ENCODE peak calls at places on chromosomes 12 and 14, in five cellular contexts. M is A549, V is adrenal gland, B is mucosa of descending colon, D is GM23248. P is an unnamed sample.

GRCh38 chr14:31263485-31264133 is 56.0 kb upstream of the HECTD1 start:
- DNase-seq in M (peak), V (peak), B (no peak), D (peak), P (peak)

GRCh38 chr14:21382886-21383847 is 652 bp downstream of the SUPT16H start:
- DNase-seq in M (peak), V (peak), B (peak), D (peak), P (peak)

GRCh38 chr14:55518391-55518790 is 61.6 kb upstream of the KTN1 start:
- DNase-seq in M (no peak), V (no peak), B (no peak), D (no peak), P (peak)

GRCh38 chr12:94663077-94663476 is 12.7 kb upstream of the TMCC3 start:
- DNase-seq in M (no peak), V (no peak), B (no peak), D (no peak), P (no peak)

GRCh38 chr12:27032679-27033078 is 10.3 kb downstream of the MED21 start:
- DNase-seq in M (no peak), V (no peak), B (no peak), D (no peak), P (no peak)

GRCh38 chr12:104218935-104219334 is 3.4 kb downstream of the TXNRD1 start:
- DNase-seq in M (no peak), V (no peak), B (no peak), D (peak), P (peak)

GRCh38 chr14:31880935-31881334 is 196.2 kb upstream of the ARHGAP5 start:
- DNase-seq in M (peak), V (no peak), B (no peak), D (peak), P (peak)

GRCh38 chr12:60257063-60257462 is 661.2 kb downstream of the SLC16A7 start:
- DNase-seq in M (peak), V (no peak), B (no peak), D (peak), P (peak)

GRCh38 chr14:85317491-85318021 is 212.4 kb upstream of the FLRT2 start:
- DNase-seq in M (no peak), V (no peak), B (no peak), D (peak), P (peak)

GRCh38 chr12:57717131-57717530 is 21.4 kb downstream of the AGAP2 start:
- DNase-seq in M (no peak), V (no peak), B (no peak), D (no peak), P (no peak)

GRCh38 chr14:34223302-34224150 is 238.5 kb downstream of the SPTSSA start:
- DNase-seq in M (no peak), V (no peak), B (no peak), D (no peak), P (no peak)

GRCh38 chr12:87157791-87158190 is 871.4 kb downstream of the C12orf50 start:
- DNase-seq in M (peak), V (no peak), B (no peak), D (peak), P (peak)

GRCh38 chr14:93703941-93704340 is 84.3 kb downstream of the PRIMA1 start:
- DNase-seq in M (no peak), V (no peak), B (no peak), D (no peak), P (no peak)

GRCh38 chr12:13209279-13210021 is 12.9 kb downstream of the EMP1 start:
- DNase-seq in M (no peak), V (no peak), B (no peak), D (peak), P (no peak)

GRCh38 chr12:13028825-13029570 is 15.2 kb upstream of the FAM234B start:
- DNase-seq in M (no peak), V (no peak), B (no peak), D (no peak), P (no peak)

GRCh38 chr12:72560370-72560769 is 288.2 kb downstream of the TRHDE start:
- DNase-seq in M (no peak), V (no peak), B (no peak), D (no peak), P (no peak)

GRCh38 chr14:68475802-68476201 is 317.1 kb downstream of the ZFP36L1 start:
- DNase-seq in M (no peak), V (no peak), B (no peak), D (no peak), P (no peak)

DNA sequence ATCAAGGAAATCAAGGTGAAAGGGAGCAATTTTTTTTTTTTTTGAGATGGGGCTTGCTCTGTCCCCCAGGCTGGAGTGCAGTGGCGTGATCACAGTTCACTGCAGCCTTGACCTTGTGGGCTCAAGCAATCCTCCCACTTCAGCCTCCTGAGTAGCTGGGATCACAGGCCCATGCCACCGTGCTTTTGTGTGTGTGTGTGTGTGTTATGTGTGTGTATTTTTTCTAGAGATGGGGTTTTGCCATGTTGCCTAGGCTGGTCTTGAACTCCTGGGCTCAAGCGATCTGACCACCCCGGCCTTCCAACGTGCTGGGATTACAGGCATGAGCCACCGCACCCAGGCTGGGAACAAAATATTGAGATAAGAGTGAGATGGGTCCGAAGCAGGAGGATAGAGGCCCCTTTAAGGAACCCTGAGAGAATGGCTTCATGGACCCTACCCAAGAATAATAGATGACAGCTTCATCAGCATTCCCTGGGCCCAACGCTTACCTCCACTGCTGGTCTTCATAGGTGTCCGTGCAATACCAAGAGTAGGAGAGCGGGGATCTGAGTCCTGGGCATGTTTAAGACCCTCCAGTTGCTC is 1.0 kb downstream of the CDCA3 start:
- DNase-seq in M (no peak), V (no peak), B (peak), D (no peak), P (no peak)
- H3K4me3 ChIP-seq in M (peak), V (no peak), B (no peak), D (peak), P (peak)

GRCh38 chr12:95995238-95996031 is 709 bp downstream of the HAL start:
- DNase-seq in M (no peak), V (no peak), B (no peak), D (no peak), P (no peak)
- H3K4me3 ChIP-seq in M (no peak), V (no peak), B (no peak), D (no peak), P (no peak)

GRCh38 chr12:106584104-106585064 is 1.6 kb downstream of the RFX4 start:
- DNase-seq in M (peak), V (no peak), B (no peak), D (no peak), P (no peak)
- H3K4me3 ChIP-seq in M (peak), V (no peak), B (no peak), D (no peak), P (no peak)

DNA sequence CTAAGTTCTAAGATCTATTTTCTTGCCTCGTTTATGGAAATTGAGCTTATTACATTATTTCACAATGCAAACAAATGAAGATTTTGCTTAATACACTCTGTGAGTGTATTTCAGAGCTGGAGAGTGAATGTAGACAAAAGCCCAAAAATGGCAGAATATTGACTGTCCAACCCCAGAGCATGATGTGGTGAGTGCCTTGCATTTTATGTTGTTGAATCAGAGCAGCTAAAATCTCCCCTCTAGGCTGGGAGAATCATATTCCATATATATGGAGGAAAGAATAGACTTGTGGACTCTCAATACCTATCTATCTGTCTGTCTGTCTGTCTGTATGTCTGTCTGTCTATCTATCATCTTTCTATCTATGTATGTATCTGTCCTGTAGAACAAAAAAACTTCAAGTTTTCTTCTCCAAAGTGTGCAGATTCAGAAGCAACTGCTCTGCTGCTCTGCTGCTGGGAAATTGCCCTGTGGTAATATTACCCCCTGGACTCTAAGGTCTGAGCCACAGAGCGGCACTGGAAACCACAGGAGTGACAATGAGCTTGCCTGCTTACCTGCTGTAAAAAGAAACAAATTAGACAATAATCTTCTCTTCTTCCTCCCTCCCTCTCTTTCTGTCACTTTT is 209.4 kb upstream of the PRICKLE1 start:
- DNase-seq in M (no peak), V (no peak), B (no peak), D (peak), P (peak)
- H3K4me3 ChIP-seq in M (no peak), V (no peak), B (no peak), D (no peak), P (no peak)

DNA sequence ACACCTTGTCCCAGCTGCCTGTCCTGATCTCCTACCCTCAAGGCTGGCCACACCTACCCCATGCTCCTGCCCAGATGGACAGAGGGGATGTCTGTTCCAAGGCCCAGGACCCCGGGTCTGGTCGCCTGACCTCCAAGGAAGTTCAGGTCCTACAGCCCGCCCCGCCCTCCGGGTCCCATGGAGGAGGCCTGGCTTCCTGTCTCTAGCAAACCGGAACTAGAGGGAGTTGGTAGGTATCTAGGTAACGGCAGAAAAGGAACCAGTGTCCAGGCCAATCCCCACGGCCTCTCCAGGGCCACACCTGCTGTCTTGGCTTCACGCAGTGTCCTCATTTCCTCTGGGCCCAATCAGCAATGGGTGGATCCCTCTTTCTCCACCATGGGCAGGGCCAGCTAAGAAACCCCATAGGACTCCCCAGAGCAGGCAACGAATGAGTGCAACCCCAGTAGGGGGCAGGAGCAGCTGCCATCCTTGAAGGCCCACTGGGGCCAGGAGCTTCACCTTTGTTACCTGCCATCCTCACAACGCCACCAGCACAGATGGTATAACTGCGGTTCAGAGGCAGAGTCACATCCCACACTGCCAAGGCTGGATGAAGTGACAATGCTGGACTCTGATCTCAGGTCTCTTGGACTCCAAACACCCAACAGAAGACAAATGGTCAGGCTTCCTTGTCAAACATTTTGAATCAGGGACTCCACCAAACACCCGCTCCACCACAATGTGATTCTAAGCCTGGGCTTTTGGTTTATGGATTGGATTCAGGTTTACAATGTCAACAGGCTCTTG is 25.1 kb upstream of the RPLP0 start:
- DNase-seq in M (no peak), V (no peak), B (peak), D (no peak), P (no peak)
- H3K4me3 ChIP-seq in M (no peak), V (no peak), B (peak), D (no peak), P (no peak)

GRCh38 chr12:53994691-53995310 is 5.2 kb upstream of the HOXC9 start:
- DNase-seq in M (no peak), V (no peak), B (no peak), D (no peak), P (no peak)
- H3K4me3 ChIP-seq in M (peak), V (no peak), B (no peak), D (peak), P (peak)

GRCh38 chr12:113471619-113472171 is at the start of gene LHX5:
- DNase-seq in M (no peak), V (no peak), B (no peak), D (peak), P (peak)

GRCh38 chr12:113468365-113469223 is 3.1 kb downstream of the LHX5 start:
- DNase-seq in M (no peak), V (no peak), B (no peak), D (no peak), P (no peak)

GRCh38 chr12:113470871-113471618 is 626 bp downstream of the LHX5 start:
- DNase-seq in M (no peak), V (no peak), B (no peak), D (no peak), P (no peak)

GRCh38 chr12:113469224-113469652 is 2.4 kb downstream of the LHX5 start:
- DNase-seq in M (no peak), V (no peak), B (no peak), D (no peak), P (no peak)

GRCh38 chr12:113469893-113470743 is 1.6 kb downstream of the LHX5 start:
- DNase-seq in M (no peak), V (no peak), B (no peak), D (no peak), P (no peak)
- H3K4me3 ChIP-seq in M (no peak), V (no peak), B (no peak), D (no peak), P (no peak)

DNA sequence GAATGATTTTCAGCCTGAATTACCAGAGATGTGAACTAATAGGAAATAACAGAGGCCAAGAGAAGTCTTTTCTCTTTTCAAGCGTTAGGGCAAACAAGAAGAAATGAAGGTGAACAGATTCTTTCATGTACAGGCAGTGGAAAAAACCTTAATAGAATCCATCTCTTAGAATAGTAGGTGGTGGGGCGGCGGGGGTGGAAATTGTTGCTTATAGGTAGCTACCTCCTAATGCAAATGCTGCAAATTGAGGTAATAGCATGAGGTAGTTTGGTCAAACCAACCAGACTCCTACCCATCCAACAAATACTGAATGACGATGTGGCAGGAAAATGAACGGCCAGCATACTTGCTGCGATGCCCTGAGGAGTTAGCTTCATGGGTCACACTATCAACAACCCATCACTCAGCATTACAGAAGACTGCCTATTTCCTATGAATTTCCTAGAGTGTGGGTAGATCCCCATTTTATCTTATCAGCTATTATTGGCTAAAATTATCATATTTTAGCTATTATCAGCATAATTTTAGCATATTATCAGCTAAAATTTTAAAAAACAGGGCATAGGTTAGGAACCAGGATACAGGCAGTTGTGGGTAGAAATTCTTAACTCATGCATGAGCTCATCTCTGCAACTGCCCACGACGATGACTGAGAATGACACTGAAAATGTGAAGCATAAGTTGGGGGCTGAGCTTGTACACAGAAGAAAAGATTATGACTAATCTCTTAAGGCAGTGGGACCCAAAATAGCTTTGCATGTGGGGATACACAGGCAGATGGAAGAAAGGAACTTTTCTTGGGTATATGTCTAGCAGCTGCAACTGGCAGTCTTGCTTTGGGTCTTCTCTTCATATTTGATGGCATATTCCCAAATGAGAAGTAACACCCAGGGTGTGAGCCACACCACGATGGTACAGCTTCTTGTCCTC is 68.7 kb downstream of the NIN start:
- DNase-seq in M (no peak), V (no peak), B (no peak), D (peak), P (peak)
- H3K4me3 ChIP-seq in M (no peak), V (no peak), B (no peak), D (peak), P (no peak)

DNA sequence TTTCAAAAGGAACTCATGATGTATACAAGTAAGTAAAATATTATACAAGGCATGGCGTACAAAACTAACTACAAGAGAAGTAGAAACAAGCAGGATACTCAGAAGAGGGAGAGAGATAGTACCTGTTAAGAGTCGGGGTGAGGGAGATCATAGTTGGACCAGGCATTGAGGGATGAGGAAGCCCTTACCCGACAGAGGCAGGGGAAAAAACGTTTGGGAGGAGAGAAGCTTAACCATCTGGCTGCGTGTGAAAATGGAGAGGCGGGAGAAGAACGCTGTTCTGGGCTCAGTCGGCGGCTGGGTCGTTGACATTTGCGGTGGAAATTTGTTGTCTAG is 575 bp upstream of the FMNL3 start:
- DNase-seq in M (no peak), V (no peak), B (no peak), D (no peak), P (no peak)
- H3K4me3 ChIP-seq in M (no peak), V (no peak), B (peak), D (peak), P (peak)

GRCh38 chr14:69615471-69616407 is 4.3 kb downstream of the SUSD6 start:
- DNase-seq in M (no peak), V (peak), B (peak), D (peak), P (peak)
- H3K4me3 ChIP-seq in M (no peak), V (no peak), B (no peak), D (peak), P (peak)

P was measured in fibroblast of mammary gland.